ENCODE peak calls at places on chromosomes 1 and 21, in seven cellular contexts. G, K, F, H, L, M and C are unnamed samples.

GRCh38 chr1:162690672-162691434 is 58.6 kb downstream of the DDR2 start:
- DNase-seq in L (no peak), M (peak), K (no peak), F (peak), G (peak), H (no peak), C (peak)

GRCh38 chr1:36937371-36937770 is 96.9 kb downstream of the GRIK3 start:
- DNase-seq in H (no peak), L (no peak), K (no peak), F (no peak), G (no peak), M (no peak), C (no peak)

GRCh38 chr1:19323987-19324664 is 12.0 kb downstream of the SLC66A1 start:
- DNase-seq in K (no peak), F (no peak), L (no peak), M (no peak), G (no peak), H (no peak), C (no peak)

GRCh38 chr1:57157818-57158606 is 192.2 kb upstream of the C8B start:
- DNase-seq in L (no peak), K (peak), M (no peak), G (no peak), F (no peak), H (no peak), C (no peak)

GRCh38 chr21:39125752-39126485 is 57.3 kb downstream of the PSMG1 start:
- DNase-seq in L (peak), K (peak), M (peak), H (peak), F (peak), G (no peak), C (peak)

GRCh38 chr1:94962745-94963265 is 35.9 kb upstream of the CNN3 start:
- DNase-seq in H (no peak), G (no peak), M (no peak), F (no peak), L (peak), K (peak), C (no peak)

GRCh38 chr1:9345922-9346321 is 53.2 kb downstream of the SPSB1 start:
- DNase-seq in F (no peak), L (no peak), M (no peak), K (no peak), H (no peak), G (no peak), C (no peak)

GRCh38 chr1:18893120-18893519 is 9.2 kb downstream of the ALDH4A1 start:
- DNase-seq in H (no peak), K (no peak), L (no peak), F (no peak), M (no peak), G (no peak), C (no peak)

GRCh38 chr21:44286086-44286715 is 525 bp downstream of the AIRE start:
- DNase-seq in M (no peak), G (no peak), K (no peak), H (no peak), F (no peak), L (no peak), C (no peak)

GRCh38 chr1:9317591-9318331 is 25.1 kb downstream of the SPSB1 start:
- DNase-seq in H (no peak), L (no peak), K (no peak), F (peak), M (peak), G (no peak), C (no peak)

GRCh38 chr1:107394301-107394700 is 253.5 kb downstream of the NTNG1 start:
- DNase-seq in L (no peak), K (no peak), G (no peak), F (no peak), H (no peak), M (no peak), C (no peak)

GRCh38 chr1:156479093-156480014 is 21.2 kb downstream of the MEF2D start:
- DNase-seq in M (no peak), H (no peak), F (peak), G (no peak), L (no peak), K (no peak), C (no peak)

GRCh38 chr21:45769896-45770295 is 126.4 kb downstream of the PCBP3 start:
- DNase-seq in F (no peak), G (no peak), M (no peak), H (no peak), L (no peak), K (no peak), C (no peak)

GRCh38 chr1:2547210-2548067 is 8.7 kb upstream of the TNFRSF14 start:
- DNase-seq in F (no peak), L (no peak), H (no peak), G (no peak), M (no peak), K (peak), C (peak)

GRCh38 chr1:210570116-210570515 is 241.4 kb downstream of the HHAT start:
- DNase-seq in G (no peak), L (no peak), F (no peak), K (no peak), H (no peak), M (no peak), C (no peak)

GRCh38 chr1:5997316-5997715 is 5.1 kb upstream of the NPHP4 start:
- DNase-seq in F (peak), L (no peak), H (no peak), K (no peak), G (no peak), M (no peak), C (no peak)

GRCh38 chr1:63458750-63459149 is 64.3 kb downstream of the ITGB3BP start:
- DNase-seq in G (no peak), F (no peak), K (no peak), M (no peak), H (no peak), L (no peak), C (no peak)

GRCh38 chr1:21234779-21235178 is 55.5 kb downstream of the ECE1 start:
- DNase-seq in H (no peak), L (no peak), M (no peak), G (no peak), F (no peak), K (no peak), C (no peak)

GRCh38 chr1:239657291-239657690 is 270.9 kb downstream of the CHRM3 start:
- DNase-seq in G (no peak), M (no peak), F (no peak), H (no peak), L (no peak), K (no peak), C (no peak)

GRCh38 chr21:14361958-14362357 is 21.0 kb downstream of the HSPA13 start:
- DNase-seq in G (no peak), L (no peak), F (no peak), M (peak), K (no peak), H (no peak), C (no peak)

GRCh38 chr1:220544901-220545303 is 17.0 kb downstream of the MARK1 start:
- DNase-seq in K (peak), H (no peak), L (no peak), M (peak), G (no peak), F (no peak), C (no peak)

GRCh38 chr1:78096976-78097375 is 51.2 kb downstream of the GIPC2 start:
- DNase-seq in H (no peak), G (no peak), F (no peak), M (no peak), L (no peak), K (no peak), C (no peak)

GRCh38 chr1:2856821-2857290 is 55.4 kb upstream of the TTC34 start:
- DNase-seq in F (no peak), K (no peak), H (no peak), G (no peak), L (no peak), M (no peak), C (no peak)

GRCh38 chr1:87451229-87451900 is 122.7 kb downstream of the LMO4 start:
- DNase-seq in G (no peak), L (no peak), H (no peak), F (no peak), M (no peak), K (no peak), C (no peak)

GRCh38 chr1:221435510-221435909 is 306.4 kb downstream of the DUSP10 start:
- DNase-seq in K (peak), F (no peak), G (no peak), H (no peak), L (no peak), M (peak), C (no peak)

GRCh38 chr1:25821630-25822091 is 1.9 kb downstream of the MTFR1L start:
- DNase-seq in F (no peak), G (no peak), M (no peak), L (no peak), K (no peak), H (no peak), C (no peak)

GRCh38 chr1:29574871-29575270 is 338.5 kb downstream of the PTPRU start:
- DNase-seq in H (no peak), G (no peak), L (no peak), K (no peak), M (no peak), F (no peak), C (no peak)

DNA sequence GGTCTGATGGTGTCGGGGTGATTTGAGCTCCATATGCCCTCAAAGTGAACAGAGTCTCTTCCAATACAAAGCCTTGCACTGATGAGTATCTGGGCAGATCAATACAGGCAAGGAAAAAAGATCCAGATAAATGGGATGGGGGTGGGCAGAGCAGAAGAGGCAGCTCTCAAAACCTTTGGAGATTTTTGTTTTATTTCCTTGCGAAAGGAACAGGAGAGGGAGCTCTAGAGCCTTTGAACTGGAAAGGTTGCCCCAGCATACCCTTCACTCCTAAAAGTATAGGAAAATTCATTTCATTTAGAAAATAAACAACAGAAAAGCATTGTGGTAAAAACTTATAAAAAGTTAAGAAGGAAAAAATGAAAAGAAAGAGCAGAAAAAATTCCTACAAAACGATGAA is 31.4 kb upstream of the OLIG2 start:
- DNase-seq in M (peak), K (peak), G (peak), H (no peak), L (no peak), F (no peak), C (no peak)
- TF ChIP-seq CTCF in M (peak), K (peak), G (peak), H (peak), L (peak), F (no peak), C (peak)

GRCh38 chr1:10980841-10981727 is 31.4 kb upstream of the TARDBP start:
- DNase-seq in G (peak), F (peak), L (peak), H (no peak), M (no peak), K (no peak), C (peak)

GRCh38 chr1:10978719-10979118 is 33.7 kb upstream of the TARDBP start:
- DNase-seq in F (no peak), M (no peak), H (no peak), L (no peak), K (no peak), G (no peak), C (no peak)

GRCh38 chr1:10979483-10979920 is 33.0 kb upstream of the TARDBP start:
- DNase-seq in M (no peak), K (no peak), F (peak), G (no peak), H (no peak), L (no peak), C (peak)

GRCh38 chr1:10975567-10976326 is 36.7 kb upstream of the TARDBP start:
- DNase-seq in K (no peak), G (peak), M (peak), H (no peak), L (no peak), F (peak), C (no peak)

GRCh38 chr1:10980094-10980577 is 32.3 kb upstream of the TARDBP start:
- DNase-seq in F (peak), L (peak), K (no peak), M (peak), G (peak), H (peak), C (peak)
- TF ChIP-seq CTCF in F (peak), L (peak), K (no peak), M (peak), G (peak), H (no peak), C (peak)

DNA sequence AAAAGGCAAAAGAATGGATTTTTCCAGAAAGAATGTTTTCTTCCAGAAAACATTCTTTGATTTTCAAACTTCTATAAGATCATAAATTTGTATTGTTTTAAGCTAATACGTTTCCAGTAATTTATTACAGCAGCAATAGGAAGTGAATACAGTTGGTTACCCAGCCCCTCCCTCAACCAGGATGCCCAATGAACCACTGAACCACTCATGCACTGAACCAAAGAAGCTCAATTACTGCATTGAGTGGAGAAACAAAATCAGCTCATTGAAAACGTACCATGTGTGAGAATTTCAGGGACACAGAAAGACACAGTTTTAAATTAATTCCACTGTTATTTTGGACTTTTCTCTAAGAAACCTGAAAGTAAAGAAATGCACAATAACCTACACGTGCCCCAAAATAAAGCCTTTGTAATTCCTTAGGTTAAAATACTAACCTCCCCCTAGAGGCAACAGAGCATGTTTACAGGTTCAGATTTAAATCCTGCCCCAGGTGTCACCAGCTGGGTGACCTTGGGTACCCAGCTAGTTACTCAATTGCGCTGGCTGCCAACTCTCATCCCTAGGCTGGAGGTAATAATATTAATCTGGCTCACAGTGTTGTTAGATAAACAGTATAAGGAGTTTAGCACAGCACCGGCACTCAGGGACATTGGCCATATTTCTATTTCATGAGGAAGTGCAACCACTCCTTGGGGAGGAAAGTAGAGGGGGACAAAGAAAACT is 111.7 kb downstream of the NMNAT2 start:
- DNase-seq in K (peak), M (peak), F (no peak), H (no peak), L (peak), G (no peak), C (no peak)
- TF ChIP-seq CTCF in K (peak), M (peak), F (no peak), H (peak), L (peak), G (peak), C (peak)

DNA sequence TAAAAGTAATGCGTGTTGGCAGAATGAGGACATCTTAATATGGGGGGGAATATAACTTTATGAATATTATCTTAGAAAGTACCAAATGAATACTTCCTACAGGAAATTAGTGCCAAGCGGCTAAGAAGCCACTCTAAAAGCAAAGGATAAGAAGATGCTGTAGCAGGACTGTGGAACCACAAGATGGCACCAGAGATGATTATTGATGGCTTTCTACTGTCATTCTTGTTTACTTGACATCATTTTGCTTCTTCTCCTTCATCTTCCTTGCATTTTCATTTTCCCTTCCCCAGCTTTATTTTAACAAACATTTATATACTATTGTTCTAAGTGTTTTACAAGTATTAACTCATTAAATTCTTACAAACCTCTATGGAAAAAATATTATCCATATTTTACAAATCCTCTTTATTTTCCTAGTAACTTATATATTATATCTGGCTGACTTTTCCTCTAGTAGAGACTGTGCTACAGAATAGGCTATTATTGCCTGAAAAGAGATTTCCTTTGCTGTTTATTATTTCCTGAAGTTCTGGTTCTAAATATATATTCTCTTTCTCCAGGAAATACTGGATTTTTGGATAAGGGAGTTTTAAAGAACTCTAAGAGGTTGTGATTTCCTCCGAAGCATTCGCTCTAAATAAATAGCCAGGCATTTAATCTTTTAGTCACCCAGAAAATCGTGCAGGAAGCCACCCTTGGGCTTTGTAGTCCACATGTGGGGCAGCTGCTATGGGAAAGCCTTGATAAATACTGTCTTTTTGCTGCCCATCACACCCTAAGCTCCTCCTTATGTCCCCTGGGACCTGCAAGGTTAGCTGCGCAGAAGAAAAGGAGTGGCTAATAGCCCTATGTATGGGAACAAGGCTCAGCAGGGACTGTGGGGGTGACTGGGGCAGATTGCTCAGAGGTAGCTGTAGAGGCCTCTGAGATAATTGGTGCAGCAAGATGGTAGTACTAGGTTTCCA is 69.8 kb downstream of the TPR start:
- DNase-seq in L (no peak), M (peak), H (no peak), F (no peak), K (peak), G (no peak), C (no peak)
- TF ChIP-seq CTCF in L (peak), M (peak), H (peak), F (no peak), K (peak), G (peak), C (peak)

DNA sequence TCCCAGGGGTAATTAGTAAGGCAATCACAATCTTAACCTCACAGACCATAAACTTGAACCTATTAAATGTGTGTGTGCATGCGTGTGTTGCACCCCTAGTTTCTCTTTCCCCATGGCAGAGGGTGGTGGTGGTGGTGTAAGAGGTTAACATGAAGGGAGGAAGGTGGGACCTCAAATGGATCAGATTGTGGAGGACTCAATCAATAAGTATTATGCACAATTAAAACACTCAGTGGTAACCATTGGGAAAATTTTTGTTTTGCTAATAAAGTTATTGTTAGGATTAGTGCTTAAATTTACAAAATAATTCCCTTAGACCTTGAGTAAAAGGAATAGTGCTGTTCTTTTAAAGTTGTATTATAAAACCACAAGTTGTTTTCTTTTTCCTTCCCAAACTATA is 283.0 kb downstream of the OLFM3 start:
- DNase-seq in K (no peak), G (no peak), H (no peak), F (no peak), M (no peak), L (no peak), C (no peak)
- TF ChIP-seq CTCF in K (no peak), G (no peak), H (no peak), F (no peak), M (no peak), L (no peak), C (no peak)

DNA sequence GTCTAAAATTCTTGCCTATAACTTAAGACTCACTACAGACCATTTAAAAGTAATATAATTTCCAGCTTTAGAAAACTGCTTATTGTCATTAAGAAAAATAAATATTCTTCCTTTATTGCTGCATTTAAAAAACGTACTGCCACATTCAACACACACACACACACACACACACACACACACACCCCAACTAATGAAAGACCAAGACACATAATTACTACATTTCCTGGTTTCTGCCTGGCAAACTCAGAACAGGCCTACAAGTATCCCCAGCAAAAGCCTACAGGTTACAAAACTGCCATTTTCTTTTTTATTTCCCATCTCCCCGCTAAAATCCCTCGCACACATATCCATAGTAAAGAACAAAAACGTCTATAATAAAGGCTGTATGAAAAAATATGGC is 1.5 kb downstream of the DENND2C start:
- DNase-seq in K (no peak), L (no peak), F (no peak), G (no peak), H (no peak), M (no peak), C (no peak)
- TF ChIP-seq CTCF in K (no peak), L (no peak), F (no peak), G (no peak), H (no peak), M (no peak), C (no peak)

GRCh38 chr1:236553370-236553769 is 29.6 kb downstream of the LGALS8 start:
- DNase-seq in K (no peak), M (no peak), G (no peak), F (no peak), L (no peak), H (no peak), C (no peak)
- TF ChIP-seq CTCF in K (no peak), M (no peak), G (no peak), F (no peak), L (no peak), H (no peak), C (no peak)

DNA sequence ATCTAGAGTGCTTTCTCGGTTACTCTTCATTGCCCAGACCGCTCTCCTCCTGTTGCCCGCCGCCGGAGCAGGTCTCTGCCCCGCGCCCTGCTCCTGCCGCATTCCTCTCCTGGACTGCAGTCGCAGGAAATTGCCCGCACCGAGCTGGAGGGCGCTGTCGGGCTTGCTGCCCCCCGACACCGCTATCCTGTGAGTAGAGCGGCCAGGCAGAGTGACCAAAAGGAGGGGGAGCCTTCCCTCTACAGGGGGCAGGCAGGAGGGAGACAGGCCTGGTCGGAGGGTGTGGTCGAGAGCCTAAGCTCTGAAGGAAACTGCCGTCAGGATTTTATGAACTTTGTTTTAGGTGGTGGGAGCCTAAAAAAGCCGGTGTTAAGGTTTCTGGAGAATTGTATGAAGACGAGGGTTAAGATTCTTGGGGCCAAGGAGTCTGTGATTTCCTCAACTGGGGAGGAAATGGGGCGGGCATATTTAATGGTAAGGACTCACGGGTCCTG is 506 bp downstream of the LRIG2 start:
- DNase-seq in M (peak), F (peak), H (peak), G (peak), K (no peak), L (no peak), C (no peak)
- TF ChIP-seq CTCF in M (no peak), F (peak), H (no peak), G (peak), K (peak), L (peak), C (peak)